ENCODE peak calls at places on chromosome 2, in five cellular contexts. A is H9, U is IMR-90, O is mesendoderm, L is mesenchymal stem cell. B is an unnamed sample.

GRCh38 chr2:205723174-205723573 is 40.9 kb downstream of the NRP2 start:
- DNase-seq in O (no peak), U (peak; percentile 37), L (no peak), A (no peak), B (no peak)

GRCh38 chr2:38626326-38627031 is 23.8 kb upstream of the HNRNPLL start:
- DNase-seq in A (no peak), L (no peak), O (peak; percentile 31), U (no peak), B (no peak)

GRCh38 chr2:216210711-216211131 is 101.6 kb downstream of the XRCC5 start:
- DNase-seq in O (no peak), A (no peak), L (peak; percentile 61), U (peak; percentile 9), B (no peak)

GRCh38 chr2:215660687-215661086 is 224.8 kb upstream of the FN1 start:
- DNase-seq in L (peak; percentile 74), A (no peak), U (peak; percentile 98), O (no peak), B (no peak)

GRCh38 chr2:117850461-117850860 is 36.0 kb downstream of the DDX18 start:
- DNase-seq in L (no peak), A (no peak), O (peak; percentile 93), U (no peak), B (no peak)

GRCh38 chr2:122390406-122390805 is 635.0 kb downstream of the TSN start:
- DNase-seq in O (peak; percentile 1), L (no peak), U (no peak), A (no peak), B (no peak)

GRCh38 chr2:1993711-1994682 is 249.7 kb upstream of the PXDN start:
- DNase-seq in O (no peak), L (no peak), U (no peak), A (no peak), B (no peak)

GRCh38 chr2:159140070-159140774 is 146.3 kb downstream of the WDSUB1 start:
- DNase-seq in U (peak; percentile 92), L (peak; percentile 93), A (no peak), O (no peak), B (no peak)

GRCh38 chr2:55592130-55592529 is 25.3 kb downstream of the PPP4R3B start:
- DNase-seq in O (no peak), L (no peak), U (no peak), A (no peak), B (no peak)

GRCh38 chr2:42250925-42251324 is 81.8 kb downstream of the EML4 start:
- DNase-seq in O (no peak), U (no peak), A (no peak), L (no peak), B (no peak)

GRCh38 chr2:143564419-143564818 is 435.2 kb downstream of the ARHGAP15 start:
- DNase-seq in A (no peak), O (no peak), U (no peak), L (no peak), B (no peak)

GRCh38 chr2:200300650-200301314 is 5.7 kb upstream of the SPATS2L start:
- DNase-seq in A (no peak), L (peak; percentile 67), U (peak; percentile 76), O (peak; percentile 62), B (no peak)

GRCh38 chr2:16525265-16525887 is 140.3 kb downstream of the CYRIA start:
- DNase-seq in U (no peak), O (peak; percentile 70), L (peak; percentile 14), A (peak; percentile 63), B (peak; percentile 36)

GRCh38 chr2:84395819-84396218 is 63.3 kb downstream of the SUCLG1 start:
- DNase-seq in O (no peak), A (no peak), U (peak; percentile 82), L (no peak), B (no peak)

GRCh38 chr2:207122914-207123744 is 42.6 kb downstream of the KLF7 start:
- DNase-seq in U (no peak), L (no peak), O (peak; percentile 98), A (peak; percentile 58), B (no peak)

GRCh38 chr2:78077637-78078036 is 555.5 kb upstream of the LRRTM4 start:
- DNase-seq in O (peak; percentile 42), U (no peak), A (no peak), L (no peak), B (no peak)

GRCh38 chr2:173644146-173644545 is 289.5 kb downstream of the CDCA7 start:
- DNase-seq in A (no peak), O (no peak), U (peak; percentile 78), L (peak; percentile 64), B (no peak)

GRCh38 chr2:29522951-29523669 is 398.3 kb downstream of the ALK start:
- DNase-seq in O (no peak), U (peak; percentile 86), L (peak; percentile 66), A (no peak), B (no peak)

GRCh38 chr2:160229591-160229990 is 29.5 kb upstream of the ITGB6 start:
- DNase-seq in A (no peak), U (peak; percentile 62), L (peak; percentile 65), O (no peak), B (no peak)
- H3K79me1 ChIP-seq in A (no peaks in the 10 kb centered on the region), U (peaks cover 6% of the 10 kb centered on the region), L (peaks cover 8% of the 10 kb centered on the region), O (no peaks in the 10 kb centered on the region), B (no peaks in the 10 kb centered on the region)

GRCh38 chr2:46197672-46198071 is 99.5 kb upstream of the EPAS1 start:
- DNase-seq in L (no peak), U (no peak), A (no peak), O (no peak), B (no peak)
- H3K79me1 ChIP-seq in L (no peaks in the 10 kb centered on the region), U (no peaks in the 10 kb centered on the region), A (no peaks in the 10 kb centered on the region), O (no peaks in the 10 kb centered on the region), B (no peaks in the 10 kb centered on the region)

GRCh38 chr2:172095146-172095904 is 7.4 kb downstream of the DLX2 start:
- DNase-seq in O (peak; percentile 91), L (peak; percentile 70), A (peak; percentile 86), U (peak; percentile 78), B (peak; percentile 47)
- H3K79me1 ChIP-seq in O (no peaks in the 10 kb centered on the region), L (no peaks in the 10 kb centered on the region), A (no peaks in the 10 kb centered on the region), U (no peaks in the 10 kb centered on the region), B (no peaks in the 10 kb centered on the region)

DNA sequence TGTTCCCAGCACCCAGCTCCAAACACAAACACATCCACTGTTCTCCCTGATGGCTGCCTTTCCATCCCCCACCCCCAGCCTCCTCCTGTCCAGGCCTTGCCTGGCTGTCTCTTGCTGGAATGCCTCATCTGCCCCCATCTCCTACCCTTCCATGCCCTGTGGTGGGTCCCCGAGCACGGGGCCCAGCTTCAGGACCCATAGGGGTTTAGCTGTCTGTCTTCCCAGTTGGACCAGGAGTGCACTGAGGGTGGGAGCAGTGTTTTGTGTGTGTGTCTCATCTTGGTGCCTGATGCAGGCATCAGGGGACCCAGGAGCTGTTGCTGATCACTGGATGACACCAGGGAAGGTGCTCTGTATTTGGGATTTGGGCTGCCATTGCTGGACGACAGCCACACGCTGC is 34.5 kb downstream of the GLI2 start:
- DNase-seq in L (no peak), A (no peak), U (no peak), O (no peak), B (no peak)
- H3K79me1 ChIP-seq in L (peaks cover 31% of the 10 kb centered on the region), A (peaks cover 3% of the 10 kb centered on the region), U (peaks cover 89% of the 10 kb centered on the region), O (peaks cover 48% of the 10 kb centered on the region), B (peaks cover 33% of the 10 kb centered on the region)

GRCh38 chr2:47076586-47077441 is 78.3 kb downstream of the STPG4 start:
- DNase-seq in A (no peak), U (peak; percentile 97), O (peak; percentile 93), L (peak; percentile 96), B (no peak)

GRCh38 chr2:47077442-47078117 is 77.5 kb downstream of the STPG4 start:
- DNase-seq in L (no peak), U (no peak), A (no peak), O (peak; percentile 59), B (no peak)

GRCh38 chr2:47074691-47075090 is 80.4 kb downstream of the STPG4 start:
- DNase-seq in U (no peak), O (no peak), A (no peak), L (no peak), B (no peak)

GRCh38 chr2:47075361-47076125 is 79.6 kb downstream of the STPG4 start:
- DNase-seq in O (peak; percentile 67), U (peak; percentile 47), A (no peak), L (peak; percentile 40), B (no peak)

GRCh38 chr2:47076126-47076506 is 79.0 kb downstream of the STPG4 start:
- DNase-seq in L (no peak), U (no peak), A (no peak), O (no peak), B (no peak)
- H3K79me1 ChIP-seq in L (peaks cover 5% of the 10 kb centered on the region), U (peaks cover 63% of the 10 kb centered on the region), A (no peaks in the 10 kb centered on the region), O (no peaks in the 10 kb centered on the region), B (no peaks in the 10 kb centered on the region)

GRCh38 chr2:137945229-137945628 is 19.0 kb upstream of the HNMT start:
- DNase-seq in U (no peak), A (no peak), L (no peak), O (no peak), B (no peak)

GRCh38 chr2:137946227-137946626 is 18.0 kb upstream of the HNMT start:
- DNase-seq in A (no peak), L (no peak), O (no peak), U (no peak), B (no peak)

GRCh38 chr2:137948894-137949293 is 15.4 kb upstream of the HNMT start:
- DNase-seq in L (no peak), U (no peak), A (no peak), O (no peak), B (no peak)

GRCh38 chr2:137947714-137948336 is 16.4 kb upstream of the HNMT start:
- DNase-seq in O (peak; percentile 74), A (peak; percentile 57), U (peak; percentile 79), L (peak; percentile 66), B (peak; percentile 37)

DNA sequence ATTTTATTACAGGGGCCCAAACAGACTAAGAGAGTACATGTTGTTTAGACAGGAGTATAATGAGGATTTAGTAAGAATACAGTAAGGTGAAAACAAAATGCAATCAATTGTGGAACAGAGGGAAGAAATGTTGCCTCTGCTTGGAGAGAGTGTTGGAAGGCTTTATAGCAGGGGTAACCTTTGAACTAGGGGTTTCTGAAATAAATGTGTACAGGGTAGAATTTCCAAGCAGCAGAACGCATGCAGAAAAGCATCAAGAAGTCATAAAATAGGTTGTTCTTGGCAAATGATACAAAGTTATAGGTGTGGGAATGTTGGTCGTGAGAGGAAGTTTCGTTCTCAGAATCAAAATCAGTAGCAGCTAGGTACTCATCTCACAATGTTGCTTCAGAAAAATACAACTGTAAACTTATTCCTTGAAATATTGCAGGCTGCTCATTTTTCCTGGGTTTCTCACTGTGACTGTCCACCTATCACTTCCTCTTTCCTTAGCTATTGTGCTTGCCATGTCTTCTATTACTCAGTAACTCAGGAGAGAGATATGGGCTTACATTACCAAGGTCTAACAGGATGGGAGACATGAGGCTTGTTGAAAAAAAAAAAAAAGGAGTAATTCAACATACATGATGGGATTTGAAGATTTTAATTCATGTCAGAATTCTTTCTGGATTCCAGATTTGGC is 17.1 kb upstream of the HNMT start:
- DNase-seq in O (no peak), U (no peak), A (no peak), L (no peak), B (no peak)
- H3K79me1 ChIP-seq in O (no peaks in the 10 kb centered on the region), U (no peaks in the 10 kb centered on the region), A (no peaks in the 10 kb centered on the region), L (no peaks in the 10 kb centered on the region), B (no peaks in the 10 kb centered on the region)

DNA sequence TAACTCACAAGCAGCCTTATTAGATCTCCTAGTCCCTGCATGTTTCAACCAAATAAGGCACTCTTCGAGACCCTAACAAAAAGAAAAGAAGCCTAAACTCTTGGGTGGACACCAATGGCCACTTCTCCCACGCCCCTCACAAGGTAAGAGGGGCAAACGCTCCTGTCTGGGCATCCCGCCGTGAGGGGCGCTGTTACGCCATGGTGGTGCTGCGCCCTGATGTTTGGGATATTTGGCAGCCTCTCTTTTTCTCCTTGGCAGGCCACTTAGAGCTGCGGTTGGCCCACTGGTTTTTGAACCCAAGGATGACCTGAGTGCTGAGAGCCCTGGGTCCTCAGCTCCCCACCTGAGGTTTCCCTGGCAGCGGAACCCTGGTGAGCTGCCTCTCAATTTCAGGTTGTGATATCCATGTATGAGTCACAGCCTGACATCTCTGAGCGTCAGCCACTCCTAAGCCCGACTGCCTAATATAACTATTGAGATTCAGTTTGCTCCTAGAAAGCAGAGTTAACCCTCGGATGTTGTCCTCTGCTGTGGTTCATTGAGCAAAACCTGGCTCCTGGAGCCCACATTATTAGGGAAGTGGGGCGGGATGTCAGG is 103.3 kb downstream of the COL6A3 start:
- DNase-seq in O (no peak), L (no peak), A (no peak), U (peak; percentile 77), B (no peak)
- H3K79me1 ChIP-seq in O (no peaks in the 10 kb centered on the region), L (no peaks in the 10 kb centered on the region), A (no peaks in the 10 kb centered on the region), U (peaks cover 43% of the 10 kb centered on the region), B (no peaks in the 10 kb centered on the region)

B was measured in neuronal stem cell.